ENCODE peak calls at places on chromosomes 16 and 17, in six cellular contexts. H, K, L, N, X and G are unnamed samples.

GRCh38 chr16:28891964-28892890 is 13.9 kb downstream of the ATP2A1 start:
- DNase-seq in N (no peak), L (no peak), X (no peak), H (no peak), K (no peak), G (no peak)

GRCh38 chr17:41308918-41309359 is at the start of gene KRTAP16-1:
- DNase-seq in H (no peak), X (no peak), K (no peak), L (no peak), N (no peak), G (no peak)

GRCh38 chr17:49360796-49361128 is 1.3 kb downstream of the ZNF652 start:
- DNase-seq in K (peak), X (no peak), L (no peak), N (no peak), H (no peak), G (peak)

GRCh38 chr16:31354394-31355291 is at the start of gene ITGAX:
- DNase-seq in H (no peak), K (peak), X (no peak), L (peak), N (peak), G (peak)

GRCh38 chr16:65769776-65770438 is 596.6 kb upstream of the CDH5 start:
- DNase-seq in K (peak), X (no peak), N (peak), L (no peak), H (no peak), G (no peak)

GRCh38 chr17:78648293-78648692 is 71.1 kb upstream of the DNAH17 start:
- DNase-seq in N (no peak), X (no peak), L (no peak), K (no peak), H (no peak), G (no peak)

GRCh38 chr17:57984226-57984890 is 3.7 kb downstream of the VEZF1 start:
- DNase-seq in X (no peak), N (no peak), K (no peak), H (no peak), L (no peak), G (no peak)

GRCh38 chr17:79065105-79065670 is 9.4 kb upstream of the ENGASE start:
- DNase-seq in L (no peak), H (no peak), K (peak), N (peak), X (peak), G (peak)

GRCh38 chr17:36938566-36939058 is 1.3 kb downstream of the LHX1 start:
- DNase-seq in X (no peak), L (no peak), K (no peak), N (no peak), H (no peak), G (no peak)

GRCh38 chr17:59026176-59026939 is 80.3 kb downstream of the TRIM37 start:
- DNase-seq in H (no peak), X (no peak), N (no peak), L (no peak), K (no peak), G (no peak)

GRCh38 chr17:75856062-75856681 is 1.0 kb upstream of the WBP2 start:
- DNase-seq in H (peak), K (peak), N (no peak), X (peak), L (no peak), G (peak)

GRCh38 chr17:76869209-76869877 is 1.1 kb downstream of the MGAT5B start:
- DNase-seq in X (no peak), H (no peak), K (no peak), L (no peak), N (no peak), G (no peak)

GRCh38 chr16:55333690-55334089 is 9.7 kb downstream of the IRX6 start:
- DNase-seq in X (no peak), H (no peak), N (no peak), L (no peak), K (no peak), G (no peak)

GRCh38 chr16:90020260-90020837 is 1.1 kb upstream of the DBNDD1 start:
- DNase-seq in L (no peak), X (peak), N (no peak), K (peak), H (no peak), G (no peak)

GRCh38 chr16:52128407-52128806 is 418.5 kb downstream of the TOX3 start:
- DNase-seq in L (no peak), K (no peak), X (no peak), H (no peak), N (no peak), G (no peak)

GRCh38 chr16:12513791-12514175 is 289.9 kb downstream of the CPPED1 start:
- DNase-seq in N (no peak), H (no peak), X (no peak), L (no peak), K (no peak), G (no peak)

GRCh38 chr16:65070831-65071230 is 51.0 kb downstream of the CDH11 start:
- DNase-seq in H (no peak), N (no peak), K (peak), X (peak), L (no peak), G (peak)

GRCh38 chr16:49458656-49459445 is 85.2 kb downstream of the C16orf78 start:
- DNase-seq in X (no peak), L (no peak), N (no peak), K (no peak), H (no peak), G (no peak)

GRCh38 chr17:78394209-78394608 is 15.8 kb downstream of the PGS1 start:
- DNase-seq in H (no peak), X (no peak), L (no peak), N (no peak), K (no peak), G (no peak)

GRCh38 chr17:4148611-4149308 is 5.8 kb downstream of the CYB5D2 start:
- DNase-seq in H (no peak), L (no peak), X (no peak), K (no peak), N (no peak), G (no peak)

GRCh38 chr17:28326114-28326513 is 7.1 kb downstream of the TMEM97 start:
- DNase-seq in H (no peak), L (no peak), N (no peak), K (no peak), X (no peak), G (no peak)
- TF ChIP-seq BHLHE40 in H (no peak), L (no peak), N (no peak), K (no peak), X (no peak), G (no peak)

GRCh38 chr17:19672009-19672837 is 23.7 kb downstream of the ALDH3A2 start:
- DNase-seq in N (no peak), L (no peak), X (peak), K (peak), H (no peak), G (no peak)
- TF ChIP-seq BHLHE40 in N (no peak), L (no peak), X (no peak), K (no peak), H (no peak), G (no peak)

DNA sequence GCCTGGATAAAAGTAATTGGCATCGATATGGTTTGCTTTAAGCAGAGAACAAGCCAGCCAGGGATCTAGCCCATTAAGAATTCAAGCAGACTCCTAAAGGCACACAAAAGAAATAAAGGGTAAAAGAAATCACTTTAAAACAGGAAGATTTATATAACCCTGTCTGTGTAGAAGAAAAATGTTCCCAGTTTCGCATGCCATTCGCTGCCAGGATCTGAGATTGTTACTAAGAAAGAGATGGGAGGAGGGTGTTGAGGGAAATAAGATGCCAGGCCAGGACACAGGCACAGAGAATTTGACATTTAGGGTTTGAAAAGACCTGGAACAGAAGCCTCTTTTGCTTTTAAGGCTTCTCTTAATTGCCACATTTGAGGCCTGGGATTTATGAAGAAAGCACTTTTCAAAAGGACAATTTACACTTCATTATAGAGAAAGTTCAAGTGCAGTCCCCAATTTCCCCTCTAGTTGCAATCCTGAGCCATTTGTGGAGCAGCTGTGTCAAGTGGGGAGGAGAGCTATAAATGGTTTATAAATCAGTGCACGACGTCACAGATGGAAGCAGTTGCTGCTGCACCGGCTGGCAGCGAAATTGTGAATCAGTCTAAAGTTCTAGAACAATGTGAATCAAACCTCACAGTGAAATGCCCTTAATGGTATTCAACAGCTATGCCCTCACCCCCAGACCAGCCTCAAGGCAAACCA is 26.4 kb upstream of the C16orf87 start:
- DNase-seq in K (peak), N (peak), X (peak), L (no peak), H (peak), G (peak)
- TF ChIP-seq BHLHE40 in K (no peak), N (no peak), X (no peak), L (no peak), H (no peak), G (no peak)

DNA sequence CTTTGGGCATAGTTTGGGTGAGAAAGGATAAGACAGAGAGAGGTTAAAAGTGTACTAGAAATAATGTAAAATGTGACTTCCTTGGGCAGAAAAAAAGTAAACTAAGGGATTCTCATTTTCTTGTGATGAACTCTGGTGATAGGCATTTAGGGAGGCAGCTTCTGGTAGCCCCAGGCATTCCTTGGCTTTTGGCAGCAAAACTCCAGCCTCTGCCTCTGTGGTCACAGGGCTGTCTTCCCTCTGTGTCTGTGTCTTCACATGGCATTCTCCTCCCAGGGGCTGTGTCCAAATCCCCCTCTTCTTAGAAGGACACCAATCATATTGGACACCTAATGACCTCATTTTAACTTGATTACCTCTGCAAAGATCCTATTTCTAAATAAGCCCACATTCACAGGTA is 54.7 kb downstream of the HS3ST3B1 start:
- DNase-seq in H (no peak), L (no peak), N (no peak), K (no peak), X (no peak), G (no peak)
- TF ChIP-seq BHLHE40 in H (no peak), L (no peak), N (no peak), K (no peak), X (no peak), G (no peak)

GRCh38 chr16:53576904-53577303 is 73.9 kb upstream of the AKTIP start:
- DNase-seq in K (no peak), N (no peak), X (no peak), H (no peak), L (no peak), G (no peak)
- TF ChIP-seq BHLHE40 in K (no peak), N (no peak), X (no peak), H (no peak), L (no peak), G (no peak)

GRCh38 chr17:40084477-40084876 is 15.9 kb downstream of the NR1D1 start:
- DNase-seq in N (no peak), L (no peak), H (no peak), K (no peak), X (no peak), G (no peak)

GRCh38 chr17:40089085-40089895 is 11.1 kb downstream of the NR1D1 start:
- DNase-seq in H (no peak), X (no peak), L (no peak), N (no peak), K (no peak), G (no peak)

GRCh38 chr17:40087049-40087794 is 13.2 kb downstream of the NR1D1 start:
- DNase-seq in H (no peak), N (no peak), L (no peak), X (no peak), K (no peak), G (no peak)

GRCh38 chr17:40087903-40088718 is 12.3 kb downstream of the NR1D1 start:
- DNase-seq in K (no peak), L (no peak), H (no peak), X (no peak), N (no peak), G (no peak)

GRCh38 chr17:40086150-40087044 is 14.0 kb downstream of the NR1D1 start:
- DNase-seq in L (no peak), K (no peak), N (peak), H (peak), X (peak), G (peak)
- TF ChIP-seq BHLHE40 in L (peak), K (no peak), N (peak), H (no peak), X (peak), G (no peak)

GRCh38 chr16:84616515-84616914 is 1.4 kb downstream of the COTL1 start:
- DNase-seq in L (no peak), K (no peak), X (no peak), N (no peak), H (no peak), G (peak)
- TF ChIP-seq BHLHE40 in L (no peak), K (no peak), X (no peak), N (no peak), H (no peak), G (no peak)